ENCODE peak calls at places on chromosome 3, in four cellular contexts. B, Y, L and I are unnamed samples. For H3K4me1, the result is how much of the 10 kb centered on the place peaks cover.

GRCh38 chr3:173066044-173066679 is 74.9 kb downstream of the SPATA16 start:
- DNase-seq in B (no peak), L (no peak), Y (no peak), I (no peak)

GRCh38 chr3:80350771-80351170 is 583.0 kb upstream of the ROBO1 start:
- DNase-seq in B (no peak), L (no peak), Y (no peak), I (no peak)

GRCh38 chr3:103295974-103296570 is 861.3 kb downstream of the ZPLD1 start:
- DNase-seq in Y (no peak), L (no peak), B (no peak), I (no peak)

GRCh38 chr3:20105513-20106280 is 65.5 kb downstream of the KAT2B start:
- DNase-seq in B (no peak), L (no peak), Y (no peak), I (no peak)

GRCh38 chr3:100033814-100034490 is 80.3 kb downstream of the FILIP1L start:
- DNase-seq in L (no peak), B (no peak), Y (no peak), I (no peak)

GRCh38 chr3:53674582-53674981 is 171.6 kb downstream of the CHDH start:
- DNase-seq in L (no peak), Y (no peak), B (no peak), I (no peak)

GRCh38 chr3:89303721-89304120 is 196.3 kb downstream of the EPHA3 start:
- DNase-seq in Y (no peak), B (no peak), L (no peak), I (no peak)

GRCh38 chr3:159832024-159832423 is 156.6 kb upstream of the IL12A start:
- DNase-seq in L (no peak), B (no peak), Y (no peak), I (no peak)

GRCh38 chr3:56932858-56933257 is 127.6 kb upstream of the SPATA12 start:
- DNase-seq in L (no peak), Y (no peak), B (no peak), I (no peak)

GRCh38 chr3:151201046-151201730 is 1.8 kb downstream of the GPR171 start:
- DNase-seq in L (no peak), Y (no peak), B (no peak), I (no peak)

GRCh38 chr3:172113710-172114109 is 74.3 kb downstream of the FNDC3B start:
- DNase-seq in L (no peak), Y (no peak), B (no peak), I (no peak)

GRCh38 chr3:184659797-184660301 is 52.0 kb downstream of the MAGEF1 start:
- DNase-seq in Y (no peak), B (no peak), L (no peak), I (no peak)

GRCh38 chr3:184488577-184488976 is 73.0 kb upstream of the EPHB3 start:
- DNase-seq in Y (no peak), B (no peak), L (no peak), I (no peak)

GRCh38 chr3:134367412-134367811 is 6.8 kb downstream of the AMOTL2 start:
- DNase-seq in Y (no peak), L (no peak), B (no peak), I (peak)

GRCh38 chr3:67647390-67647878 is 7.0 kb downstream of the SUCLG2 start:
- DNase-seq in L (peak), B (peak), Y (peak), I (no peak)

GRCh38 chr3:117919611-117920010 is 1115.0 kb downstream of the IGSF11 start:
- DNase-seq in Y (no peak), L (peak), B (no peak), I (no peak)

GRCh38 chr3:53715815-53716483 is 130.3 kb downstream of the CHDH start:
- DNase-seq in B (no peak), L (no peak), Y (no peak), I (no peak)

GRCh38 chr3:55859305-55859704 is 372.2 kb upstream of the WNT5A start:
- DNase-seq in Y (no peak), B (no peak), L (no peak), I (no peak)

GRCh38 chr3:177484926-177485325 is 287.6 kb upstream of the TBL1XR1 start:
- DNase-seq in L (no peak), Y (no peak), B (no peak), I (no peak)

GRCh38 chr3:135633078-135633477 is 332.4 kb upstream of the PPP2R3A start:
- DNase-seq in L (no peak), Y (no peak), B (no peak), I (no peak)

GRCh38 chr3:128310286-128311058 is 156.2 kb downstream of the DNAJB8 start:
- DNase-seq in B (peak), L (no peak), Y (no peak), I (no peak)

GRCh38 chr3:45199837-45200648 is 26.0 kb downstream of the TMEM158 start:
- DNase-seq in Y (no peak), B (no peak), L (peak), I (no peak)

GRCh38 chr3:123678108-123678511 is 93.3 kb upstream of the HACD2 start:
- DNase-seq in Y (no peak), B (no peak), L (no peak), I (no peak)

GRCh38 chr3:189272500-189273119 is 100.8 kb downstream of the TPRG1 start:
- DNase-seq in B (no peak), Y (no peak), L (no peak), I (no peak)

GRCh38 chr3:13265507-13265906 is 154.6 kb downstream of the NUP210 start:
- DNase-seq in Y (no peak), L (no peak), B (no peak), I (no peak)

GRCh38 chr3:191455257-191455952 is 5.6 kb upstream of the PYDC2 start:
- DNase-seq in B (no peak), L (no peak), Y (no peak), I (no peak)

GRCh38 chr3:51983578-51984268 is 388 bp downstream of the ACY1 start:
- DNase-seq in Y (no peak), L (no peak), B (no peak), I (no peak)

GRCh38 chr3:51985971-51986947 is 2.9 kb downstream of the ACY1 start:
- DNase-seq in B (no peak), L (no peak), Y (no peak), I (peak)

GRCh38 chr3:51984269-51984647 is 923 bp downstream of the ACY1 start:
- DNase-seq in L (no peak), Y (no peak), B (no peak), I (no peak)

GRCh38 chr3:51982838-51983577 is at the start of gene ACY1:
- DNase-seq in L (peak), Y (peak), B (peak), I (peak)

GRCh38 chr3:51985063-51985462 is 1.7 kb downstream of the ACY1 start:
- DNase-seq in B (no peak), Y (no peak), L (no peak), I (no peak)
- H3K4me1 ChIP-seq in B (under half), Y (under half), L (under half), I (under half)

DNA sequence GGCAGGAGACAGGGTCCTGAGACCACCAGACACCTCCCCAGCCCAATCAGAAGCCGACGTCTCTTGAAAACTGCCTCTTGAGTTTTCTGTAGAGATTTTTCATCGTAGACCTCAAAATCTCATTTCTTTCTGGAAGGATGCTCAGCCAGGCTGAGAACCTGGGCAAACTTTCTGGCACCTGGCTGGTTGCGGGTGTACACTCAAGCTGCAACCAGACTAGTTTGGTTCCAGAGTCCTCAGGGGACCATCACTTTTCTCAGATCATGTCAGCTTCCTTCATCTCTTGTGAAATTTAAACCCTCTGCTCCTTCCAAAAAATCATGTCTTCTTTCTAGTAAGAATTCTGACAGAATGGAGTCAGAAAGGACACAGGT is 45.1 kb downstream of the CMTM7 start:
- DNase-seq in L (no peak), B (no peak), Y (no peak), I (peak)
- H3K4me1 ChIP-seq in L (under half), B (under half), Y (under half), I (under half)

GRCh38 chr3:98874602-98875249 is 26.8 kb downstream of the DCBLD2 start:
- DNase-seq in L (no peak), B (no peak), Y (no peak), I (no peak)

DNA sequence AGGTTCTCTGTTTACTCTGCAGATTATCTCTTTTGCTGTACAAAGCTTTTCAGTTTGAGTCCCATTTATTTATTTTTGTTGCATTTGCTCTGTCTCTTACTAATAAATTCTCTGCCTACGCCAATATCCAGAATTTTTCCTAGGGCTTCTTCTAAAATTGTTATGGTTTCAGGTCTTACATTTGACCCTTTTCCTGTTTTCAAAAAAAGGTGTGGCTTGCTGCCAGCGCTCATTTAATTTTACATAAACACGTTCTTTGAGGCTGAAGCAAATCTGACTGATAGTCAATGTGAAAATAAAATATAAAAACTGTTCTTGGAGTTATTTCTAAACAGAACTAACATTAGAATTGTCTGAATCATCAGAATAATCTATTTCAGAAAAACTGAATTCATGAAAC is 32.1 kb downstream of the DCBLD2 start:
- DNase-seq in Y (no peak), B (no peak), L (peak), I (no peak)
- H3K4me1 ChIP-seq in Y (under half), B (under half), L (under half), I (under half)

GRCh38 chr3:51384730-51385473 is at the start of gene MANF:
- DNase-seq in Y (peak), L (peak), B (peak), I (peak)
- H3K4me1 ChIP-seq in Y (under half), L (under half), B (under half), I (under half)

GRCh38 chr3:152443212-152444023 is 174.7 kb downstream of the MBNL1 start:
- DNase-seq in B (no peak), L (peak), Y (no peak), I (no peak)

GRCh38 chr3:152438706-152439105 is 170.0 kb downstream of the MBNL1 start:
- DNase-seq in B (no peak), L (no peak), Y (no peak), I (no peak)

GRCh38 chr3:152434142-152434541 is 165.4 kb downstream of the MBNL1 start:
- DNase-seq in B (no peak), L (no peak), Y (no peak), I (no peak)

GRCh38 chr3:152436707-152437615 is 168.2 kb downstream of the MBNL1 start:
- DNase-seq in L (peak), Y (no peak), B (no peak), I (no peak)

DNA sequence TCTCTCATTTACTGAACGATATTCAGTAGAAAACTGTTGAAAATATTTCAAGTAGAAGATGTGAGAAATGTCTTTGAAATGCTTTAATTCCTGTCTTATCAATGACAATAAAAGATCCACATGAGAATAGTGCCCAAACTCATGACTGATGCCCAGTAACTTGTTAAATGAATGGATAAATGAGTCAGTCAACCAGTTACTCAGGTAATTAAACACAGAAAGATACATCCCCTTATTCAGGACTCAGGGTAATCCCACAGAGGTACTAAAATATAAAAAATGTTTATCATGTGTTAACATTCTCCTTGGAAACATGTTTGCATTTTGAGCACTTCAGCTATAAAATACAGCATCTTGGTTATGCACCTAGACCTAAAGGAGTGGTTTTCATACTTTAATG is 169.5 kb downstream of the MBNL1 start:
- DNase-seq in B (no peak), Y (no peak), L (no peak), I (no peak)
- H3K4me1 ChIP-seq in B (under half), Y (under half), L (under half), I (under half)

GRCh38 chr3:152321806-152322377 is 53.2 kb downstream of the MBNL1 start:
- DNase-seq in B (no peak), L (no peak), Y (no peak), I (no peak)

GRCh38 chr3:152320201-152320617 is 51.5 kb downstream of the MBNL1 start:
- DNase-seq in L (peak), Y (no peak), B (no peak), I (no peak)

GRCh38 chr3:152319256-152319655 is 50.5 kb downstream of the MBNL1 start:
- DNase-seq in B (no peak), L (peak), Y (no peak), I (no peak)

GRCh38 chr3:152322756-152323155 is 54.0 kb downstream of the MBNL1 start:
- DNase-seq in L (peak), Y (no peak), B (no peak), I (no peak)

DNA sequence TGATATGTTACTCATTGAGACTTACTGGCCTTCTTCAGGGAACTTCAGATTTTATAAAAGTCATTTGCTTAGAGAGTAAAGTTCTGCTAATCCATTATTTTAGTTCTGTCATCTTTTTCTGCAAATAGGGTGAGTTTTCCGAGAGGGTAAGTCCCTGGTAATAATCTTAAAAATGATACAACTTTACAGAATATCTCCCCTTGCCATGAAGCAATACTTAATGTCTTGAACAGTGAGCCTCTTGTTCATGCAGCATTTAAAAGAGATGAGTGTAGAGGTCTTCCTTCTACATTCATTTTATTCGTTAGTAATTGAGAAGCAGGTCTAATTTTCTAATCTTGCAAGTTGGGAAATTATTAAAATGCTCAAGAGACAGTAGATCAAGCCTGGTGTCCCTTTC is 52.6 kb downstream of the MBNL1 start:
- DNase-seq in B (no peak), Y (no peak), L (no peak), I (no peak)
- H3K4me1 ChIP-seq in B (under half), Y (under half), L (half or more), I (under half)